ENCODE peak calls at places on chromosomes 12 and 14, in five cellular contexts. D, R, H, G and K are unnamed samples.

GRCh38 chr14:22388669-22389625 is 200.1 kb downstream of the DAD1 start:
- DNase-seq in G (no peak), R (peak), H (no peak), D (no peak), K (no peak)

GRCh38 chr12:86134571-86134970 is 121.6 kb downstream of the MGAT4C start:
- DNase-seq in R (no peak), G (no peak), D (peak), H (no peak), K (no peak)

GRCh38 chr14:28754209-28754985 is 12.2 kb upstream of the FOXG1 start:
- DNase-seq in H (no peak), R (no peak), D (peak), G (no peak), K (peak)

GRCh38 chr14:92670177-92670576 is 78.2 kb downstream of the LGMN start:
- DNase-seq in R (peak), D (peak), G (no peak), H (no peak), K (no peak)

GRCh38 chr14:93039649-93040315 is 75.9 kb downstream of the ITPK1 start:
- DNase-seq in G (no peak), H (no peak), R (peak), D (no peak), K (no peak)

GRCh38 chr12:56628671-56629458 is 1.3 kb downstream of the BAZ2A start:
- DNase-seq in H (peak), G (peak), R (no peak), D (peak), K (peak)

GRCh38 chr14:101845496-101845895 is 84.0 kb downstream of the PPP2R5C start:
- DNase-seq in H (no peak), R (no peak), D (no peak), G (no peak), K (no peak)

GRCh38 chr12:613996-614726 is 49.1 kb downstream of the NINJ2 start:
- DNase-seq in D (peak), R (no peak), H (peak), G (no peak), K (peak)

GRCh38 chr14:102140027-102140749 is 491 bp downstream of the WDR20 start:
- DNase-seq in D (peak), R (no peak), G (peak), H (peak), K (peak)

GRCh38 chr12:132478433-132478803 is 11.5 kb upstream of the FBRSL1 start:
- DNase-seq in H (no peak), R (no peak), G (no peak), D (no peak), K (no peak)

GRCh38 chr14:53338192-53338591 is 185.1 kb upstream of the DDHD1 start:
- DNase-seq in R (no peak), G (no peak), H (no peak), D (peak), K (peak)

GRCh38 chr12:5533368-5533767 is 101.5 kb downstream of the NTF3 start:
- DNase-seq in H (no peak), G (no peak), R (no peak), D (no peak), K (no peak)

GRCh38 chr12:19110541-19110940 is 19.0 kb upstream of the PLEKHA5 start:
- DNase-seq in D (no peak), R (no peak), H (no peak), G (no peak), K (no peak)

GRCh38 chr14:24260780-24261157 is 2.2 kb downstream of the TGM1 start:
- DNase-seq in G (no peak), H (no peak), D (no peak), R (no peak), K (no peak)

GRCh38 chr12:82082476-82082875 is 275.7 kb downstream of the CCDC59 start:
- DNase-seq in D (no peak), H (no peak), R (no peak), G (no peak), K (no peak)

GRCh38 chr12:2215709-2216560 is 163.1 kb downstream of the CACNA1C start:
- DNase-seq in R (no peak), H (no peak), G (no peak), D (no peak), K (no peak)